ENCODE peak calls at places on chromosomes 16 and 17, in six cellular contexts. One of them, this sample, is unnamed.

GRCh38 chr17:1003972-1004768 is 7.2 kb downstream of the TIMM22 start:
- DNase-seq in CD4-positive, CD25-positive, alpha-beta regulatory T cell: no peak
- DNase-seq in DMS79: no peak
- DNase-seq in left lung: no peak
- DNase-seq in NCI-H345: no peak
- DNase-seq in T-cell: no peak
- DNase-seq in this sample: no peak

GRCh38 chr17:32553168-32553567 is 66.4 kb downstream of the CDK5R1 start:
- DNase-seq in CD4-positive, CD25-positive, alpha-beta regulatory T cell: no peak
- DNase-seq in DMS79: no peak
- DNase-seq in left lung: no peak
- DNase-seq in NCI-H345: no peak
- DNase-seq in T-cell: no peak
- DNase-seq in this sample: no peak

GRCh38 chr17:6591599-6592158 is 35.3 kb upstream of the PITPNM3 start:
- DNase-seq in CD4-positive, CD25-positive, alpha-beta regulatory T cell: no peak
- DNase-seq in DMS79: no peak
- DNase-seq in left lung: no peak
- DNase-seq in NCI-H345: no peak
- DNase-seq in T-cell: no peak
- DNase-seq in this sample: no peak

GRCh38 chr17:66673668-66674276 is 161.1 kb upstream of the CACNG5 start:
- DNase-seq in CD4-positive, CD25-positive, alpha-beta regulatory T cell: peak
- DNase-seq in DMS79: no peak
- DNase-seq in left lung: no peak
- DNase-seq in NCI-H345: peak
- DNase-seq in T-cell: peak
- DNase-seq in this sample: peak

GRCh38 chr17:32102697-32103096 is 39.6 kb upstream of the RHOT1 start:
- DNase-seq in CD4-positive, CD25-positive, alpha-beta regulatory T cell: no peak
- DNase-seq in DMS79: no peak
- DNase-seq in left lung: no peak
- DNase-seq in NCI-H345: no peak
- DNase-seq in T-cell: no peak
- DNase-seq in this sample: no peak

GRCh38 chr16:75109732-75110243 is 6.8 kb downstream of the LDHD start:
- DNase-seq in CD4-positive, CD25-positive, alpha-beta regulatory T cell: no peak
- DNase-seq in DMS79: no peak
- DNase-seq in left lung: peak
- DNase-seq in NCI-H345: peak
- DNase-seq in T-cell: no peak
- DNase-seq in this sample: no peak

GRCh38 chr16:8962393-8963009 is 1.2 kb downstream of the USP7 start:
- DNase-seq in CD4-positive, CD25-positive, alpha-beta regulatory T cell: peak
- DNase-seq in DMS79: no peak
- DNase-seq in left lung: peak
- DNase-seq in NCI-H345: peak
- DNase-seq in T-cell: peak
- DNase-seq in this sample: no peak

GRCh38 chr16:27917953-27918352 is 145.6 kb downstream of the GSG1L start:
- DNase-seq in CD4-positive, CD25-positive, alpha-beta regulatory T cell: no peak
- DNase-seq in DMS79: no peak
- DNase-seq in left lung: no peak
- DNase-seq in NCI-H345: no peak
- DNase-seq in T-cell: no peak
- DNase-seq in this sample: no peak

GRCh38 chr17:40346061-40346767 is 18.3 kb downstream of the GJD3 start:
- DNase-seq in CD4-positive, CD25-positive, alpha-beta regulatory T cell: no peak
- DNase-seq in DMS79: no peak
- DNase-seq in left lung: no peak
- DNase-seq in NCI-H345: no peak
- DNase-seq in T-cell: no peak
- DNase-seq in this sample: no peak

GRCh38 chr17:15886221-15886620 is 58.7 kb upstream of the ADORA2B start:
- DNase-seq in CD4-positive, CD25-positive, alpha-beta regulatory T cell: no peak
- DNase-seq in DMS79: no peak
- DNase-seq in left lung: no peak
- DNase-seq in NCI-H345: no peak
- DNase-seq in T-cell: no peak
- DNase-seq in this sample: no peak

GRCh38 chr16:20911361-20911760 is 10.8 kb downstream of the LYRM1 start:
- DNase-seq in CD4-positive, CD25-positive, alpha-beta regulatory T cell: no peak
- DNase-seq in DMS79: no peak
- DNase-seq in left lung: no peak
- DNase-seq in NCI-H345: no peak
- DNase-seq in T-cell: no peak
- DNase-seq in this sample: no peak

GRCh38 chr16:17963185-17963836 is 373.2 kb downstream of the NPIPA8 start:
- DNase-seq in CD4-positive, CD25-positive, alpha-beta regulatory T cell: no peak
- DNase-seq in DMS79: no peak
- DNase-seq in left lung: no peak
- DNase-seq in NCI-H345: no peak
- DNase-seq in T-cell: no peak
- DNase-seq in this sample: no peak

GRCh38 chr16:22318690-22319358 is 21.6 kb downstream of the POLR3E start:
- DNase-seq in CD4-positive, CD25-positive, alpha-beta regulatory T cell: peak
- DNase-seq in DMS79: no peak
- DNase-seq in left lung: peak
- DNase-seq in NCI-H345: no peak
- DNase-seq in T-cell: peak
- DNase-seq in this sample: peak

GRCh38 chr17:31581022-31581483 is 189.6 kb downstream of the RAB11FIP4 start:
- DNase-seq in CD4-positive, CD25-positive, alpha-beta regulatory T cell: no peak
- DNase-seq in DMS79: peak
- DNase-seq in left lung: peak
- DNase-seq in NCI-H345: no peak
- DNase-seq in T-cell: no peak
- DNase-seq in this sample: peak

GRCh38 chr17:21001111-21001812 is 41.5 kb downstream of the USP22 start:
- DNase-seq in CD4-positive, CD25-positive, alpha-beta regulatory T cell: no peak
- DNase-seq in DMS79: no peak
- DNase-seq in left lung: no peak
- DNase-seq in NCI-H345: no peak
- DNase-seq in T-cell: no peak
- DNase-seq in this sample: no peak

GRCh38 chr17:50677851-50678375 is 29.8 kb downstream of the ANKRD40 start:
- DNase-seq in CD4-positive, CD25-positive, alpha-beta regulatory T cell: no peak
- DNase-seq in DMS79: no peak
- DNase-seq in left lung: no peak
- DNase-seq in NCI-H345: no peak
- DNase-seq in T-cell: no peak
- DNase-seq in this sample: no peak

GRCh38 chr16:20617271-20617670 is 41.1 kb upstream of the ACSM2B start:
- DNase-seq in CD4-positive, CD25-positive, alpha-beta regulatory T cell: no peak
- DNase-seq in DMS79: no peak
- DNase-seq in left lung: no peak
- DNase-seq in NCI-H345: no peak
- DNase-seq in T-cell: no peak
- DNase-seq in this sample: no peak

GRCh38 chr17:81428121-81428515 is 32.9 kb downstream of the BAHCC1 start:
- DNase-seq in CD4-positive, CD25-positive, alpha-beta regulatory T cell: no peak
- DNase-seq in DMS79: no peak
- DNase-seq in left lung: no peak
- DNase-seq in NCI-H345: peak
- DNase-seq in T-cell: no peak
- DNase-seq in this sample: no peak

GRCh38 chr17:60102632-60103047 is 23.9 kb upstream of the HEATR6 start:
- DNase-seq in CD4-positive, CD25-positive, alpha-beta regulatory T cell: no peak
- DNase-seq in DMS79: no peak
- DNase-seq in left lung: peak
- DNase-seq in NCI-H345: no peak
- DNase-seq in T-cell: peak
- DNase-seq in this sample: no peak

GRCh38 chr17:82076018-82076784 is 10.6 kb upstream of the DUS1L start:
- DNase-seq in CD4-positive, CD25-positive, alpha-beta regulatory T cell: no peak
- DNase-seq in DMS79: no peak
- DNase-seq in left lung: no peak
- DNase-seq in NCI-H345: no peak
- DNase-seq in T-cell: no peak
- DNase-seq in this sample: no peak

GRCh38 chr17:78276098-78276497 is 44.7 kb downstream of the TMEM235 start:
- DNase-seq in CD4-positive, CD25-positive, alpha-beta regulatory T cell: peak
- DNase-seq in DMS79: no peak
- DNase-seq in left lung: no peak
- DNase-seq in NCI-H345: no peak
- DNase-seq in T-cell: no peak
- DNase-seq in this sample: no peak

GRCh38 chr16:47019563-47019962 is 46.1 kb upstream of the DNAJA2 start:
- DNase-seq in CD4-positive, CD25-positive, alpha-beta regulatory T cell: no peak
- DNase-seq in DMS79: no peak
- DNase-seq in left lung: no peak
- DNase-seq in NCI-H345: no peak
- DNase-seq in T-cell: no peak
- DNase-seq in this sample: no peak

GRCh38 chr17:44198721-44199552 is 747 bp downstream of the ATXN7L3 start:
- DNase-seq in CD4-positive, CD25-positive, alpha-beta regulatory T cell: peak
- DNase-seq in DMS79: no peak
- DNase-seq in left lung: peak
- DNase-seq in NCI-H345: peak
- DNase-seq in T-cell: no peak
- DNase-seq in this sample: peak

GRCh38 chr17:64617125-64617780 is 44.9 kb downstream of the SMURF2 start:
- DNase-seq in CD4-positive, CD25-positive, alpha-beta regulatory T cell: no peak
- DNase-seq in DMS79: no peak
- DNase-seq in left lung: no peak
- DNase-seq in NCI-H345: no peak
- DNase-seq in T-cell: no peak
- DNase-seq in this sample: no peak

GRCh38 chr17:65750678-65751077 is 189.2 kb upstream of the AXIN2 start:
- DNase-seq in CD4-positive, CD25-positive, alpha-beta regulatory T cell: peak
- DNase-seq in DMS79: peak
- DNase-seq in left lung: peak
- DNase-seq in NCI-H345: peak
- DNase-seq in T-cell: peak
- DNase-seq in this sample: peak

GRCh38 chr17:57939797-57940196 is 15.4 kb downstream of the CUEDC1 start:
- DNase-seq in CD4-positive, CD25-positive, alpha-beta regulatory T cell: no peak
- DNase-seq in DMS79: peak
- DNase-seq in left lung: peak
- DNase-seq in NCI-H345: peak
- DNase-seq in T-cell: peak
- DNase-seq in this sample: no peak

GRCh38 chr17:42399948-42400843 is 12.0 kb upstream of the STAT3 start:
- DNase-seq in CD4-positive, CD25-positive, alpha-beta regulatory T cell: no peak
- DNase-seq in DMS79: no peak
- DNase-seq in left lung: no peak
- DNase-seq in NCI-H345: no peak
- DNase-seq in T-cell: no peak
- DNase-seq in this sample: no peak

GRCh38 chr16:47978491-47979490 is 177.0 kb downstream of the ABCC12 start:
- DNase-seq in CD4-positive, CD25-positive, alpha-beta regulatory T cell: no peak
- DNase-seq in DMS79: peak
- DNase-seq in left lung: no peak
- DNase-seq in NCI-H345: no peak
- DNase-seq in T-cell: no peak
- DNase-seq in this sample: no peak

GRCh38 chr17:38825762-38826247 is 684 bp upstream of the CWC25 start:
- DNase-seq in CD4-positive, CD25-positive, alpha-beta regulatory T cell: no peak
- DNase-seq in DMS79: no peak
- DNase-seq in left lung: no peak
- DNase-seq in NCI-H345: no peak
- DNase-seq in T-cell: no peak
- DNase-seq in this sample: no peak

GRCh38 chr16:87812200-87812656 is 46.4 kb upstream of the KLHDC4 start:
- DNase-seq in CD4-positive, CD25-positive, alpha-beta regulatory T cell: no peak
- DNase-seq in DMS79: no peak
- DNase-seq in left lung: no peak
- DNase-seq in NCI-H345: peak
- DNase-seq in T-cell: no peak
- DNase-seq in this sample: no peak

GRCh38 chr16:69397821-69398521 is 12.2 kb upstream of the TERF2 start:
- DNase-seq in CD4-positive, CD25-positive, alpha-beta regulatory T cell: no peak
- DNase-seq in DMS79: no peak
- DNase-seq in left lung: no peak
- DNase-seq in NCI-H345: no peak
- DNase-seq in T-cell: no peak
- DNase-seq in this sample: no peak

GRCh38 chr16:87047221-87048037 is 269.8 kb downstream of the C16orf95 start:
- DNase-seq in CD4-positive, CD25-positive, alpha-beta regulatory T cell: no peak
- DNase-seq in DMS79: no peak
- DNase-seq in left lung: no peak
- DNase-seq in NCI-H345: no peak
- DNase-seq in T-cell: no peak
- DNase-seq in this sample: no peak

GRCh38 chr16:2795714-2796143 is 2.5 kb upstream of the PRSS41 start:
- DNase-seq in CD4-positive, CD25-positive, alpha-beta regulatory T cell: no peak
- DNase-seq in DMS79: no peak
- DNase-seq in left lung: no peak
- DNase-seq in NCI-H345: no peak
- DNase-seq in T-cell: no peak
- DNase-seq in this sample: no peak

GRCh38 chr16:50235581-50235980 is 30.8 kb upstream of the ADCY7 start:
- DNase-seq in CD4-positive, CD25-positive, alpha-beta regulatory T cell: no peak
- DNase-seq in DMS79: no peak
- DNase-seq in left lung: no peak
- DNase-seq in NCI-H345: peak
- DNase-seq in T-cell: no peak
- DNase-seq in this sample: no peak

GRCh38 chr17:13520899-13521572 is 80.7 kb downstream of the HS3ST3A1 start:
- DNase-seq in CD4-positive, CD25-positive, alpha-beta regulatory T cell: no peak
- DNase-seq in DMS79: no peak
- DNase-seq in left lung: no peak
- DNase-seq in NCI-H345: no peak
- DNase-seq in T-cell: no peak
- DNase-seq in this sample: no peak

GRCh38 chr17:8310601-8311123 is 621 bp downstream of the ARHGEF15 start:
- DNase-seq in CD4-positive, CD25-positive, alpha-beta regulatory T cell: no peak
- DNase-seq in DMS79: no peak
- DNase-seq in left lung: no peak
- DNase-seq in NCI-H345: no peak
- DNase-seq in T-cell: no peak
- DNase-seq in this sample: no peak

GRCh38 chr17:77325826-77326581 is 185.2 kb downstream of the SEC14L1 start:
- DNase-seq in CD4-positive, CD25-positive, alpha-beta regulatory T cell: no peak
- DNase-seq in DMS79: no peak
- DNase-seq in left lung: peak
- DNase-seq in NCI-H345: no peak
- DNase-seq in T-cell: no peak
- DNase-seq in this sample: no peak

GRCh38 chr17:57221366-57222350 is 34.7 kb upstream of the MSI2 start:
- DNase-seq in CD4-positive, CD25-positive, alpha-beta regulatory T cell: no peak
- DNase-seq in DMS79: no peak
- DNase-seq in left lung: no peak
- DNase-seq in NCI-H345: no peak
- DNase-seq in T-cell: no peak
- DNase-seq in this sample: no peak